ENCODE peak calls at places on chromosome 22, in five cellular contexts. A is GM12891, J is K562, E is HepG2, Q is SK-N-SH. W is an unnamed sample.
A peak's percentile ranks its signal among the peaks of the same experiment; 100 is the strongest.

GRCh38 chr22:19115628-19116027 is 6.6 kb downstream of the DGCR2 start:
- DNase-seq in A (no peak), J (peak; percentile 59), E (no peak), Q (no peak), W (no peak)

GRCh38 chr22:19986011-19986409 is 30.6 kb downstream of the ARVCF start:
- DNase-seq in A (no peak), J (no peak), E (no peak), Q (no peak), W (no peak)

GRCh38 chr22:24938741-24939341 is 7.7 kb downstream of the LHFPL7 start:
- DNase-seq in A (peak; percentile 51), J (peak; percentile 42), E (peak; percentile 49), Q (peak; percentile 76), W (peak; percentile 45)

GRCh38 chr22:22428222-22429098 is 80.1 kb downstream of the ZNF280B start:
- DNase-seq in A (no peak), J (no peak), E (no peak), Q (no peak), W (no peak)

GRCh38 chr22:22749167-22749758 is 104.8 kb downstream of the GGTLC2 start:
- DNase-seq in A (no peak), J (no peak), E (no peak), Q (no peak), W (no peak)

GRCh38 chr22:46660604-46661201 is 40.5 kb downstream of the GRAMD4 start:
- DNase-seq in A (no peak), J (no peak), E (peak; percentile 41), Q (peak; percentile 93), W (no peak)

GRCh38 chr22:19713650-19714319 is 518 bp upstream of the SEPTIN5 start:
- DNase-seq in A (no peak), J (no peak), E (no peak), Q (peak; percentile 90), W (no peak)

GRCh38 chr22:39419911-39420310 is 20.3 kb downstream of the TAB1 start:
- DNase-seq in A (no peak), J (no peak), E (no peak), Q (no peak), W (no peak)

GRCh38 chr22:23282089-23282501 is 101.8 kb downstream of the BCR start:
- DNase-seq in A (no peak), J (no peak), E (no peak), Q (no peak), W (no peak)

GRCh38 chr22:26170795-26171194 is 1.5 kb downstream of the SEZ6L start:
- DNase-seq in A (no peak), J (peak; percentile 24), E (no peak), Q (peak; percentile 62), W (no peak)

GRCh38 chr22:27867958-27868737 is 50.9 kb downstream of the PITPNB start:
- DNase-seq in A (no peak), J (no peak), E (no peak), Q (no peak), W (no peak)

GRCh38 chr22:24973867-24974266 is 21.4 kb downstream of the KIAA1671 start:
- DNase-seq in A (no peak), J (no peak), E (no peak), Q (no peak), W (no peak)

GRCh38 chr22:22484023-22484422 is 24.5 kb downstream of the ZNF280B start:
- DNase-seq in A (no peak), J (no peak), E (no peak), Q (no peak), W (no peak)

GRCh38 chr22:36870250-36870649 is 9.4 kb downstream of the NCF4 start:
- DNase-seq in A (no peak), J (no peak), E (no peak), Q (peak; percentile 61), W (no peak)

DNA sequence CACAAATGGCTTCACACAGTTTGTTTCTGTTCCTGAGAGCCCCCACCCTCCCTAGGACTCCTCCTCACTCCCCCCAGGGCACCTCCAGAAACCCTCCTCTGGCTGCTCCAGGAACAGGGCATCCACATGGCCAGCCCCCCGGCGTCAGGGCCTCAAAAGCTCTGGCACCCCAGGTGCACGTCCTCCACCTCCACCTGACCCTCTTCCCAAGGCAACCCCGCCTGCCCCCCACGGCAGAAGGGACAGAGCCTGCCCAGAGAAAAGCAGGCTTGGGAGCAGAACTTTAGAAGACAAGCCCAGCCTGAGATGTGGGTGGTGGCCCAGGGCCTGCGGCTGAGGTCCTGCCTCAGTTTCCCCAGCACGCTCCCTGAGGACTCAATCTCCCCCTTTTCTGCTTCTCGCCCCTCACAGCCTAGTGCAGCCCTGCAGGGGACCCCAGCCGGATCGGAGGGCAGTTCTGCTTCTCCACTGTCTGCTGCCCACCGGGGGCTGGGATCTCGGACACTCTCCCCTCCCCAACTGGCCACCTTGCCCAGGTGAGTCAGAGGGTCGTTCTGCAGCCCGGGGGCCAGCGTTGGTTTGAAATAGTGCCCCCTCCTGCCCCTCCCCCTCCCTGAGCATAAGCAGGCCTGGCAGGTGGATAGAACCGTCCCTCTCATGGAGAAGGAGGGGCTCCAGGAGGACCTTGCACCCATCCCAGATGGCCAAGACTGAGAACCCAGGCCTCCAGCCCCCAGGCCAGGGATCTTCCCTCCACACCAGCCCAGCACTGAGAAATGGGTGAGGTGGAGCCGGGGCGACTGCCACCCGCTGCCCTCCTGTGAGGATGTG is 2.4 kb upstream of the TRABD start:
- DNase-seq in A (no peak), J (no peak), E (no peak), Q (no peak), W (no peak)
- TF ChIP-seq TAF1 in A (no peak), J (no peak), E (no peak), Q (no peak), W (no peak)

GRCh38 chr22:38304526-38304925 is 12.7 kb downstream of the CSNK1E start:
- DNase-seq in A (no peak), J (no peak), E (no peak), Q (no peak), W (no peak)

GRCh38 chr22:38303974-38304373 is 13.3 kb downstream of the CSNK1E start:
- DNase-seq in A (no peak), J (no peak), E (no peak), Q (no peak), W (no peak)

GRCh38 chr22:38308791-38309498 is 8.3 kb downstream of the CSNK1E start:
- DNase-seq in A (no peak), J (no peak), E (no peak), Q (no peak), W (no peak)

GRCh38 chr22:38302906-38303305 is 14.3 kb downstream of the CSNK1E start:
- DNase-seq in A (no peak), J (no peak), E (no peak), Q (no peak), W (no peak)

DNA sequence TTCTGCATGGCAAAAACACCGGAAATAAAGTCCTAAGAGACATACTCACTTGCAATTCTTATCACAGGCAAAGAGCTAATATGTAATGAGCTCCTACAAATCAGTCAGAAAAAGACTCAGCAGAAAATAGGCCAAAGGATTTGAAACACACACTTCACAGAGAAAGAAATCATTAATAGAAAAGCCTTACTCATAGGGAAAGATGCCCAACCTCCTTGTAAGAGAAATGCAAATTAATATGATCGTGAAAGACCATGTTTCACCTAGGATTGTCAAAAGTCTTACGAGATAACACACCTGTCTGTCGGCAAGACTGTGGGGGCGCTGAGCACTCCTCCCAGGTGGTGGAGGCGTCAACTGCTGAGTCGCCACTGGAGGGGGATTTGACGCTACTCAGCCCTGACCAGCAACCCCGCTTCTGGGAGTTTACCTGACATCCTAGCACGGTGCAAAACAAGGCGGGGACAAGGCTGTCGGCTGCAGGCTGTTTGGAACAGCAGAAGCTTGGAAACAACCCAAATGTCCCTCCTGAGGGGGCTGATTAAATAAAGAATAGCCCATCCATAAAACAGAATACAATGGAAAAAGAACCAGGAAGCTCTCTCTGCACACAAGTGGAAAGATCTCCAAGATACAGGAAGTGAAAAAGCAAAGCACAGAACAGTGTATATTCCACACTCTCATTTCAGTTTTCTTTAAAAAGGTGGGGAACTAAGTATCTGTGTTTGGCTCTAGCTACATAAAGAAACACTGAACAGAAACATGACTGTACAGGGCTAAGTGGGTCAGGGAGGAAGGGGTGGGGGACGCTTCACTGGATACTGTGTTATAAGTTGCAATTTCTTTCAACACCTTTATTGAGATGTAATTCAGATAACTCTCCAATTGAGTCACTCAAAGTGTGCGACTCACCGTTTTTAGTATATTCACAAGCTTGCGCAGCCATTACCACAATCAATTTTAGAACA is 11.5 kb downstream of the CSNK1E start:
- DNase-seq in A (no peak), J (peak; percentile 41), E (no peak), Q (no peak), W (peak; percentile 65)
- TF ChIP-seq TAF1 in A (no peak), J (no peak), E (no peak), Q (no peak), W (no peak)

GRCh38 chr22:21044931-21045584 is 688 bp upstream of the LRRC74B start:
- DNase-seq in A (no peak), J (peak; percentile 66), E (no peak), Q (peak; percentile 64), W (no peak)

GRCh38 chr22:21042978-21043855 is 2.5 kb upstream of the LRRC74B start:
- DNase-seq in A (no peak), J (peak; percentile 62), E (no peak), Q (no peak), W (no peak)

GRCh38 chr22:21043856-21044535 is 1.8 kb upstream of the LRRC74B start:
- DNase-seq in A (no peak), J (no peak), E (no peak), Q (no peak), W (no peak)

GRCh38 chr22:21038405-21038804 is 6.0 kb upstream of the SLC7A4 start:
- DNase-seq in A (no peak), J (no peak), E (no peak), Q (no peak), W (no peak)

GRCh38 chr22:21041937-21042336 is 3.8 kb upstream of the LRRC74B start:
- DNase-seq in A (no peak), J (no peak), E (no peak), Q (no peak), W (no peak)
- TF ChIP-seq TAF1 in A (no peak), J (no peak), E (no peak), Q (no peak), W (no peak)

GRCh38 chr22:35544810-35545209 is 4.2 kb downstream of the RASD2 start:
- DNase-seq in A (no peak), J (no peak), E (no peak), Q (no peak), W (no peak)

GRCh38 chr22:35549338-35549737 is 8.7 kb downstream of the RASD2 start:
- DNase-seq in A (no peak), J (no peak), E (no peak), Q (no peak), W (no peak)

GRCh38 chr22:35546886-35547285 is 6.3 kb downstream of the RASD2 start:
- DNase-seq in A (no peak), J (no peak), E (no peak), Q (no peak), W (no peak)

GRCh38 chr22:35548762-35549106 is 8.1 kb downstream of the RASD2 start:
- DNase-seq in A (no peak), J (no peak), E (no peak), Q (no peak), W (no peak)

DNA sequence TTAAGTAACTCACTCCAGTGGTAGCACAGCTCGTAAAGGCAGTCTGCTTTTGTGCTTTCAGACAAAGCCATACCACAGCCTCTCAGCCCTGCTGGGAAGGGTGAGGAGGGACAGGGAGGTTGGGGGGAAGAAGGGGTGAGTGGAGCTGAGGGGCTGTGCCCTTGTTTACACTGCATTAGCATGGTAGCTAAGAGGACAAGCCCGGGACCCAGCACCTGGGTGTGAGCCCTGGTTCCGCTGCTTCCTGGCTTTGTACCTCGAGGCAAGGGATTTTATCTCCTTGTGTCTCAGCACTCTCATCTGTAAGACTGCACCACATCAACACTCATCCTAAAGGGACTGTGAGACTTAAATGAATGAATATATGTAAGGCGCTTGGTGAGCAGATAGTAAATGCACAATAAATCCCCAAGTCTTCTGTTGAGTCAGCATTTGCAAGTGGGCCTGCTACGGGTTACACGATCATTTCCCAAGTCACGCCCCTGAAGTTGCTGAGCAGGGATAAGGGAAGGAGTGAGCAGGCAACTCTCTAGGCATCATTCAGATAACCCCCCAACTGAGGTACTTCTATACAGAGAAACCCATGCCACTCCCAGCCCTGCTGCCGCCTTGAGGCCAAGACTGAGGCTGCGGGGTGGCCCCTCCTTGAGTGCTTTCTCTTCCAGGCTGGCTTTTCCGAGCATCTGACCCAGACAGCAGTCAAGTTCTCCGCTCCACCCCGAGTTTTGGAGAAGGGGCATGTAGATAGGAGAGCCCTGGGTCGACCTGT is 7.5 kb downstream of the RASD2 start:
- DNase-seq in A (no peak), J (peak; percentile 20), E (no peak), Q (no peak), W (no peak)
- TF ChIP-seq TAF1 in A (no peak), J (no peak), E (no peak), Q (no peak), W (no peak)

W was measured in GM12892.